ENCODE peak calls at places on chromosomes 4 and X, in four cellular contexts. S, R, A and D are unnamed samples.

GRCh38 chr4:14834382-14834781 is 167.9 kb upstream of the CPEB2 start:
- DNase-seq in S (no peak), R (no peak), A (no peak), D (no peak)

GRCh38 chr4:10123227-10124101 is 6.9 kb upstream of the WDR1 start:
- DNase-seq in S (no peak), R (no peak), A (no peak), D (peak; percentile 58)

GRCh38 chr4:1793940-1794808 is 1.1 kb downstream of the FGFR3 start:
- DNase-seq in S (no peak), R (no peak), A (no peak), D (no peak)

GRCh38 chr4:36168127-36168898 is 76.0 kb downstream of the ARAP2 start:
- DNase-seq in S (no peak), R (no peak), A (no peak), D (no peak)

GRCh38 chr4:80615099-80615498 is 279.6 kb downstream of the CFAP299 start:
- DNase-seq in S (no peak), R (no peak), A (no peak), D (no peak)

GRCh38 chrX:109707322-109707721 is 25.7 kb downstream of the ACSL4 start:
- DNase-seq in S (no peak), R (no peak), A (no peak), D (no peak)

GRCh38 chrX:56343664-56344063 is 111.5 kb downstream of the KLF8 start:
- DNase-seq in S (no peak), R (no peak), A (no peak), D (no peak)

GRCh38 chr4:41177016-41177415 is 37.3 kb downstream of the APBB2 start:
- DNase-seq in S (no peak), R (peak; percentile 84), A (no peak), D (no peak)

GRCh38 chr4:122329876-122330595 is 48.8 kb upstream of the ADAD1 start:
- DNase-seq in S (no peak), R (peak; percentile 83), A (no peak), D (no peak)

GRCh38 chr4:914531-914930 is 17.6 kb downstream of the GAK start:
- DNase-seq in S (no peak), R (no peak), A (no peak), D (no peak)